ENCODE peak calls at places on chromosomes 12 and 14, in six cellular contexts. Y, B, E, V, R and Z are unnamed samples.

GRCh38 chr14:99508896-99509629 is 27.9 kb downstream of the CCNK start:
- DNase-seq in Y (peak), B (peak), E (no peak), V (no peak), R (no peak), Z (no peak)

GRCh38 chr14:65846469-65846868 is 433.9 kb downstream of the FUT8 start:
- DNase-seq in Y (no peak), B (no peak), E (no peak), V (no peak), R (no peak), Z (no peak)

GRCh38 chr12:46664771-46665287 is 161.0 kb downstream of the SLC38A4 start:
- DNase-seq in Y (no peak), B (no peak), E (no peak), V (no peak), R (no peak), Z (no peak)

GRCh38 chr12:6941267-6941666 is 2.3 kb upstream of the RNU7-1 start:
- DNase-seq in Y (peak), B (no peak), E (no peak), V (no peak), R (no peak), Z (no peak)

GRCh38 chr12:5713599-5714001 is 231.5 kb downstream of the ANO2 start:
- DNase-seq in Y (no peak), B (no peak), E (no peak), V (no peak), R (no peak), Z (no peak)

GRCh38 chr12:111056618-111057521 is 136.5 kb upstream of the MYL2 start:
- DNase-seq in Y (no peak), B (no peak), E (no peak), V (no peak), R (peak), Z (peak)

GRCh38 chr12:87931764-87932163 is 97.4 kb downstream of the C12orf50 start:
- DNase-seq in Y (no peak), B (no peak), E (no peak), V (no peak), R (no peak), Z (no peak)

GRCh38 chr12:118120579-118121363 is 15.2 kb upstream of the PEBP1 start:
- DNase-seq in Y (peak), B (peak), E (peak), V (peak), R (peak), Z (peak)

GRCh38 chr14:65260786-65261185 is 151.7 kb upstream of the FUT8 start:
- DNase-seq in Y (no peak), B (no peak), E (no peak), V (no peak), R (no peak), Z (no peak)

GRCh38 chr12:89211456-89211855 is 140.8 kb downstream of the DUSP6 start:
- DNase-seq in Y (no peak), B (no peak), E (no peak), V (no peak), R (no peak), Z (no peak)

GRCh38 chr12:77060136-77060882 is 5.1 kb downstream of the E2F7 start:
- DNase-seq in Y (no peak), B (no peak), E (no peak), V (no peak), R (no peak), Z (no peak)

GRCh38 chr12:75706786-75707605 is 195.6 kb upstream of the KRR1 start:
- DNase-seq in Y (no peak), B (no peak), E (no peak), V (no peak), R (no peak), Z (no peak)

GRCh38 chr14:77601846-77602609 is 14.4 kb downstream of the SPTLC2 start:
- DNase-seq in Y (no peak), B (no peak), E (no peak), V (no peak), R (no peak), Z (no peak)

GRCh38 chr12:57550628-57551549 is 1.0 kb downstream of the KIF5A start:
- DNase-seq in Y (no peak), B (no peak), E (no peak), V (no peak), R (no peak), Z (no peak)

GRCh38 chr14:53545217-53545616 is 392.1 kb upstream of the DDHD1 start:
- DNase-seq in Y (no peak), B (no peak), E (no peak), V (no peak), R (no peak), Z (no peak)

GRCh38 chr14:28966416-28967233 is 200.0 kb downstream of the FOXG1 start:
- DNase-seq in Y (no peak), B (no peak), E (no peak), V (no peak), R (no peak), Z (no peak)

GRCh38 chr12:95143784-95144205 is 70.4 kb upstream of the NR2C1 start:
- DNase-seq in Y (no peak), B (no peak), E (no peak), V (no peak), R (no peak), Z (no peak)

GRCh38 chr14:93954900-93955891 is 21.2 kb downstream of the ASB2 start:
- DNase-seq in Y (peak), B (no peak), E (peak), V (no peak), R (no peak), Z (peak)

GRCh38 chr12:104473374-104473983 is 16.7 kb downstream of the CHST11 start:
- DNase-seq in Y (no peak), B (no peak), E (no peak), V (no peak), R (no peak), Z (no peak)

GRCh38 chr12:78470354-78471195 is 394.0 kb upstream of the SYT1 start:
- DNase-seq in Y (no peak), B (no peak), E (no peak), V (peak), R (no peak), Z (no peak)

GRCh38 chr14:34220311-34220710 is 241.7 kb downstream of the SPTSSA start:
- DNase-seq in Y (no peak), B (no peak), E (no peak), V (no peak), R (no peak), Z (no peak)

GRCh38 chr14:74848768-74849167 is 27.2 kb downstream of the PROX2 start:
- DNase-seq in Y (no peak), B (no peak), E (no peak), V (no peak), R (no peak), Z (no peak)

GRCh38 chr14:104390941-104391901 is 188.3 kb upstream of the C14orf180 start:
- DNase-seq in Y (no peak), B (no peak), E (no peak), V (no peak), R (peak), Z (no peak)

GRCh38 chr14:76386922-76387782 is 11.2 kb downstream of the ESRRB start:
- DNase-seq in Y (peak), B (peak), E (peak), V (peak), R (peak), Z (peak)

GRCh38 chr12:107368586-107368985 is 275.2 kb upstream of the CRY1 start:
- DNase-seq in Y (no peak), B (no peak), E (no peak), V (no peak), R (no peak), Z (no peak)

GRCh38 chr14:92897922-92898599 is 24.9 kb upstream of the CHGA start:
- DNase-seq in Y (no peak), B (no peak), E (no peak), V (no peak), R (peak), Z (no peak)

GRCh38 chr14:23559010-23559920 is 3.2 kb downstream of the THTPA start:
- DNase-seq in Y (peak), B (no peak), E (peak), V (peak), R (peak), Z (peak)

GRCh38 chr12:103501447-103501846 is 5.7 kb upstream of the C12orf42 start:
- DNase-seq in Y (no peak), B (no peak), E (no peak), V (no peak), R (no peak), Z (no peak)

GRCh38 chr14:80865565-80865964 is 76.0 kb downstream of the CEP128 start:
- DNase-seq in Y (no peak), B (no peak), E (no peak), V (no peak), R (no peak), Z (no peak)

GRCh38 chr12:53987748-53988147 is 2.8 kb downstream of the HOXC10 start:
- DNase-seq in Y (no peak), B (no peak), E (no peak), V (no peak), R (no peak), Z (no peak)
- H3K4me3 ChIP-seq in Y (peak), B (no peak), E (no peak), V (no peak), R (no peak), Z (no peak)

GRCh38 chr12:130827432-130827831 is 11.6 kb downstream of the STX2 start:
- DNase-seq in Y (no peak), B (no peak), E (no peak), V (no peak), R (no peak), Z (no peak)
- H3K27ac ChIP-seq in Y (no peak), B (no peak), E (no peak), V (no peak), R (no peak), Z (no peak)

DNA sequence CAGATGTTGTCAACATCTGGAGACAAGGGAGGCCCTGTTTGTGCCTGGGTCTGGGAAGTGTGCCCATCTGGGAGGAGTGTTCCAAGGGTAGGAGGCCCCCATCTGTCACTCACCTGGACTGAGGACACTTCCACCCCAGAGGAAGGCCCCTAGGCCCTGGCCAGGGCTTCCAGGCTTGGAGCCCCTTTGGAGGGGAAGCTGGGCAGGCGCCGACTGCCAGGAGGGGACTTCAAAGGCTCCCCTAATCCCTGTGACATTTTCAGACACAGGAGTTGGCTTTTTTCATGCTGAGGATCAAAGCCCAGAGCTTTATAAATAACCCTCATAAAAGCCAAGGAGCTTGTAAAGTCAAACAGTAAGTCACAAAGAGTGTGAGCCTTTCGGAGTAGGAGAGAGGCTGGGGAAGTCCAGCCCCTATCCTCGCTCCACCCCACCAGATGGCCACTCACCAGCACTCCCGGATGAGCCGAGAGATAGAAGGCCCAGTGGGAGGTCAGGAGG is 17.6 kb upstream of the FAM222A start:
- DNase-seq in Y (no peak), B (no peak), E (no peak), V (no peak), R (no peak), Z (no peak)
- H3K4me3 ChIP-seq in Y (no peak), B (no peak), E (no peak), V (no peak), R (no peak), Z (no peak)

GRCh38 chr12:56129210-56129691 is 1.2 kb downstream of the ESYT1 start:
- DNase-seq in Y (peak), B (no peak), E (peak), V (no peak), R (peak), Z (peak)
- H3K27ac ChIP-seq in Y (peak), B (peak), E (peak), V (no peak), R (no peak), Z (peak)

DNA sequence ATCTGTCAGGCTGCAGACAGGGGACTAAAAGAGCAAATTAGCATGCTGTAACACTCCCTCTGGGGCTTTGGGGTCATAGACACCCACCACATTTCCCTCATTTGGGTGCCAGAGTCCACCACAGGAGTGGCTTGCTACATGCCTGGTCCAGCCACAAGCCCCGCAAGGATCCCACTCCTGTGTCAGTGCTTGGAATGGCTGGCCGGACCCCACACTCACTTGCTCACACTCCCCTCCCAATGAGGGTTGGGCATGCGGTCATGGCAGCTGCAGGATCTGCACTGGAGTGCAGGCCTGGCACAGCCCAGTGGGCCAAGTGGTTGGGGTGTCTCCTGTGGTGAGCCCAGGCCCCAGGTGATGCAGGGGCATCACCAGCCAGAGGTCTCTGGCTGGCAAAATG is 59.9 kb downstream of the TSPAN19 start:
- DNase-seq in Y (peak), B (no peak), E (no peak), V (no peak), R (no peak), Z (no peak)
- H3K4me3 ChIP-seq in Y (no peak), B (no peak), E (no peak), V (no peak), R (no peak), Z (no peak)

DNA sequence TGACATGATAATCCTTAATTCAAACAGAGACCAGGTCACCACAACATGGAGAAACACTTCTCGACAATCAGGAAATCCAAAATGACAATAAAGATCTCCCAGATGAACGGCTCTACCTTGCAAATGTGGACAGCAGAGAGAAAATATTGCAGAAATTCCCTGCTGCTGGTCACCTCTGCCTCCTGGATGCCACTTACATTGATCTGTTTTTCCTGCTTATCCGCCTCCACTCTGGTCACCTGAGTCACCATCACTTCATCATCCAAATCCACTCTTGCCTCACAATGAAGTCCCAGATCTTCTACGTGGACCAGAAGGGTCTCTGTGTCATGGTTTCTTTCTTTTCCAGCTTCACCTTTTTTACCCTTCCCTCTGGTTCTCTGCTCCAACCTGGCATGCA is 21.1 kb downstream of the TTC9 start:
- DNase-seq in Y (no peak), B (no peak), E (no peak), V (no peak), R (no peak), Z (no peak)
- H3K27ac ChIP-seq in Y (no peak), B (no peak), E (no peak), V (no peak), R (no peak), Z (no peak)

GRCh38 chr12:67069451-67070306 is 199.5 kb upstream of the CAND1 start:
- DNase-seq in Y (peak), B (no peak), E (no peak), V (peak), R (peak), Z (no peak)

GRCh38 chr12:67068773-67069450 is 200.2 kb upstream of the CAND1 start:
- DNase-seq in Y (peak), B (no peak), E (no peak), V (peak), R (peak), Z (peak)

GRCh38 chr12:67068204-67068731 is 200.9 kb upstream of the CAND1 start:
- DNase-seq in Y (no peak), B (no peak), E (no peak), V (peak), R (peak), Z (no peak)

GRCh38 chr12:67070307-67070600 is 198.9 kb upstream of the CAND1 start:
- DNase-seq in Y (no peak), B (no peak), E (no peak), V (no peak), R (no peak), Z (no peak)

GRCh38 chr12:67067453-67068203 is 201.5 kb upstream of the CAND1 start:
- DNase-seq in Y (no peak), B (no peak), E (no peak), V (no peak), R (no peak), Z (no peak)
- H3K4me3 ChIP-seq in Y (no peak), B (peak), E (no peak), V (peak), R (no peak), Z (peak)

GRCh38 chr14:102752239-102752847 is 24.9 kb upstream of the TRAF3 start:
- DNase-seq in Y (no peak), B (no peak), E (no peak), V (no peak), R (no peak), Z (no peak)

GRCh38 chr14:102758087-102758486 is 19.2 kb upstream of the TRAF3 start:
- DNase-seq in Y (no peak), B (no peak), E (no peak), V (no peak), R (no peak), Z (no peak)

GRCh38 chr14:102757646-102758045 is 19.6 kb upstream of the TRAF3 start:
- DNase-seq in Y (no peak), B (no peak), E (no peak), V (no peak), R (no peak), Z (no peak)

GRCh38 chr14:102751088-102751487 is 26.2 kb upstream of the TRAF3 start:
- DNase-seq in Y (no peak), B (no peak), E (no peak), V (no peak), R (no peak), Z (no peak)

GRCh38 chr14:102754370-102755262 is 22.6 kb upstream of the TRAF3 start:
- DNase-seq in Y (no peak), B (no peak), E (no peak), V (no peak), R (no peak), Z (no peak)
- H3K27ac ChIP-seq in Y (no peak), B (no peak), E (no peak), V (no peak), R (no peak), Z (no peak)

DNA sequence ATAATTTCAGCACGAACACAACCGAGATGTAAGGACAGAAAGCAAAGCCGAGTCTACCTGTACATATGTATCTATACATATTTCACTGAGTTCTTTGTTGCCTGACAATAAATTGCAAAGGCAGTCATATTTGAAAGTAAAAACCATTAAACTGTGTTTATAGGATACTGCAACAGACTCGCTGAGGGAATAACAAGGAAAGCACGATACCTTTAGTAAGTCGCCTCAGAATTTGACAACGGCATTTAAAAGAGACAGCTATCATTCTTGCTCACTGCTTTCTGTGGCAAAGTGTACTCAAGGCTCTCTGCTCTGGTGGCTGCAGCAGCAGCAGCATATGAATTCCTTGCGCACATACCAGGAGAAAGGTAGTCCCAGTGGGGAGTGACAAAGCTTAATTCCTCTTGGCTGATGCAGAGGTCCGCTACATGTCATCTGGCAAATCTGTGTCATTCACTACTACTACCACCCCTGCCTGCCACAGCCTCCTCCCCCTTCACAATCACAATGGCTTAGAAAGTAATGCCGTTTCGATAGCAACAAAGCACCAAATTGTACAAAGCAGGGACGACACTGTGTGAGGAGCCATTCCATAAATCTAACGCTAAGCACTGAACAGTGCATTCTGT is at the start of gene GRIP1:
- DNase-seq in Y (no peak), B (no peak), E (no peak), V (peak), R (no peak), Z (no peak)
- H3K4me3 ChIP-seq in Y (peak), B (peak), E (no peak), V (peak), R (peak), Z (no peak)